ENCODE peak calls at places on chromosomes 11 and 22, in five cellular contexts. O is GM23338, J is prostate gland, A is ascending aorta, F is fibroblast of lung. S is an unnamed sample. For H3K27me3, the result is how much of the 10 kb centered on the place peaks cover.

GRCh38 chr11:62856333-62856910 is 17.0 kb upstream of the WDR74 start:
- DNase-seq in O (no peak), J (no peak), A (no peak), F (no peak), S (no peak)

GRCh38 chr11:1453611-1454386 is 32.8 kb downstream of the MOB2 start:
- DNase-seq in O (peak), J (peak), A (no peak), F (no peak), S (peak)

GRCh38 chr11:65917077-65917433 is 1.8 kb downstream of the C11orf68 start:
- DNase-seq in O (no peak), J (no peak), A (no peak), F (no peak), S (no peak)

GRCh38 chr22:17194213-17194612 is 25.0 kb downstream of the ADA2 start:
- DNase-seq in O (peak), J (no peak), A (no peak), F (no peak), S (no peak)

GRCh38 chr11:44316388-44317240 is 6.7 kb upstream of the ALX4 start:
- DNase-seq in O (peak), J (no peak), A (no peak), F (no peak), S (no peak)

GRCh38 chr11:75194147-75194546 is 43.2 kb downstream of the SLCO2B1 start:
- DNase-seq in O (no peak), J (no peak), A (no peak), F (no peak), S (no peak)

GRCh38 chr11:37967635-37968034 is 1369.6 kb upstream of the RAG2 start:
- DNase-seq in O (no peak), J (no peak), A (no peak), F (no peak), S (no peak)

GRCh38 chr22:44920183-44920582 is 89.6 kb downstream of the PHF21B start:
- DNase-seq in O (no peak), J (no peak), A (no peak), F (no peak), S (no peak)

GRCh38 chr11:85682330-85683305 is 3.4 kb downstream of the CCDC89 start:
- DNase-seq in O (no peak), J (peak), A (peak), F (peak), S (peak)

GRCh38 chr22:35312198-35313059 is 12.7 kb downstream of the TOM1 start:
- DNase-seq in O (no peak), J (no peak), A (peak), F (peak), S (peak)

GRCh38 chr11:10351768-10352641 is 47.1 kb downstream of the ADM start:
- DNase-seq in O (peak), J (no peak), A (peak), F (peak), S (no peak)

GRCh38 chr22:45318168-45318557 is 8.4 kb downstream of the FAM118A start:
- DNase-seq in O (peak), J (no peak), A (peak), F (peak), S (peak)

GRCh38 chr22:32880906-32881596 is 79.5 kb downstream of the TIMP3 start:
- DNase-seq in O (no peak), J (no peak), A (peak), F (peak), S (peak)

GRCh38 chr11:126390418-126390817 is 34.9 kb downstream of the ST3GAL4 start:
- DNase-seq in O (no peak), J (no peak), A (no peak), F (no peak), S (no peak)

GRCh38 chr11:64385953-64386704 is 27.2 kb downstream of the RPS6KA4 start:
- DNase-seq in O (no peak), J (no peak), A (no peak), F (peak), S (no peak)

GRCh38 chr11:133175111-133175510 is 357.2 kb downstream of the OPCML start:
- DNase-seq in O (no peak), J (no peak), A (no peak), F (no peak), S (no peak)

GRCh38 chr22:38982008-38982927 is at the start of gene APOBEC3B:
- DNase-seq in O (peak), J (peak), A (peak), F (peak), S (peak)

GRCh38 chr11:61174949-61175348 is 13.7 kb upstream of the VPS37C start:
- DNase-seq in O (no peak), J (no peak), A (peak), F (no peak), S (no peak)

GRCh38 chr11:43676933-43677332 is 3.6 kb upstream of the HSD17B12 start:
- DNase-seq in O (no peak), J (no peak), A (no peak), F (no peak), S (no peak)

GRCh38 chr11:120295110-120295509 is 30.0 kb upstream of the TLCD5 start:
- DNase-seq in O (no peak), J (no peak), A (no peak), F (peak), S (no peak)

GRCh38 chr11:72483412-72484186 is 49.3 kb upstream of the CLPB start:
- DNase-seq in O (no peak), J (peak), A (no peak), F (peak), S (no peak)

GRCh38 chr11:3939211-3939610 is 83.7 kb downstream of the STIM1 start:
- DNase-seq in O (no peak), J (no peak), A (no peak), F (peak), S (no peak)

GRCh38 chr22:25419247-25420113 is 145.0 kb upstream of the GRK3 start:
- DNase-seq in O (no peak), J (no peak), A (no peak), F (no peak), S (no peak)

GRCh38 chr22:46971141-46971775 is 208.8 kb downstream of the TBC1D22A start:
- DNase-seq in O (no peak), J (no peak), A (no peak), F (peak), S (no peak)

DNA sequence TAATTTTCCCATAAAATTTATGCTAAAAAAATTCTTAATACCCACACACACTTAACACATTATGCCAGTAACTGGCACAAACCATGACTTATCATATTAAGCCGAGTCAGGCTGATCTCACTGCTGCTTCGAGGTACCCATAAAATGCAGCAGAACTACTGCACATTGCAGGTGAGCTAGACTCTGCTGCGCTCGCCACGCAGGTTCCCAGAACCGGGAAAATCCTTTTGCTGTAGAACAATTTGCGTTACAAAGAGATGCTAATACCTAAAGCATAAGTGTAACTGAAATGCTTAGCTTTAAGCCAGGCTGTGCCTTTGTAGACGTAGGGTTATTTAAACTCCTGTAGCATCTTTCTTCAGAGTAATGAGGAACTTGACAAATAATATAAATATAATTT is 200.3 kb downstream of the MSANTD4 start:
- DNase-seq in O (peak), J (no peak), A (no peak), F (no peak), S (no peak)
- H3K4me3 ChIP-seq in O (peak), J (no peak), A (no peak), F (no peak), S (no peak)

DNA sequence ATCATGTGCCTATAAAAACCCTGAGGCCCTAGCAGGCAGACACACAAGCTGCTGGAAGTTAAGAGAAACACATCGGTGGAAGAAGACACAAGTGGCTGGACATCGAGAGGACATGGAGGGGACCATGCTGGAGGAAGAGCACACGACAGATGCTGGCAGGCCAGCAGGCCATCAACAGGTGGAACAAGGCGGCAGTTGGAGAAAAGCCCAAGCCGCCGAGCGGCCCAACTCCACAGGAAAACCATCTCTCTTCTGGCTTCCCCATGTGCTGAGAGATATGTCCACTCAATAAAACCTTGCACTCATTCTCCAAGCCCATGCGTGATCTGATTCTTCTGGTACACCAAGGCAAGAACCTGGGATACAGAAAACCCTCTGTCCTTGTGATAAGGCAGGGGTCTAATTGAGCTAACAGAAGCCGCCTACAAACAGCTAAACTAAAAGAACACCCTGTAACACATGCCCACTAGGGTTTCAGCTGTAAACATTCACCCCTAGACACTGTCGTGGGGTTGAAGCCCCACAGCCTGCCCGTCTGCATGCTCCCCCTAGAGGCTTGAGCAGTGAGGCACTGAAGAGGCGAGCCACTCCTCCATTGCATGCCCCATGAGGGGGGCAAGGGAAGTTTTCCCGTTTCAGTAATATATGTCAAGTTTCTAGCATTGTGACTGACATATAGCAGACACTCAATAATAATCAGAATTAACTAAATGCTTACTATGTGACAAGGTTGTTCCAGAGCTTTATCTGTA is 39.0 kb upstream of the MMP20 start:
- DNase-seq in O (peak), J (no peak), A (no peak), F (no peak), S (no peak)
- TF ChIP-seq CTCF in O (peak), J (no peak), A (no peak), F (no peak), S (peak)

DNA sequence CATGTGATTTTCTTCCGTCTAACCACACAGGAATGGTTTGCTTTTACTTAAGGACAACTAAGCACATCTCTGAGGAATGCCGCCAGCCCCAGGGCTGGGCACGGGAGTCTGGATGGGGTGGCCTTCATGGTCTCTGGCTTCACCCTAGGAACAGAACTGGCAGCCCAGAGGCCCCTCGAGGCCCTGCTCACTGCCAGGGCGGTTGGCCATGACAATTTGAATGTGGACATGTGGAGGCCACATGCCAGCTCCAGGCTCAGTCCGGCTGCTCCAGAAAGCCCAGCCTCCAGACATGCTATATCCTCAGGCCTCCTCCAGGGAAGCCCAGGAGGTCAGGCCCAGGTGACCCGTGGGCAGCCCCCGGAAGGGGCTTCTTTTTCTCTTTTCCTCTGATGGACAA is 84.0 kb upstream of the FGF3 start:
- DNase-seq in O (no peak), J (no peak), A (no peak), F (no peak), S (no peak)
- H3K27me3 ChIP-seq in O (under half), J (under half), A (under half), F (under half), S (under half)

GRCh38 chr11:96309643-96310017 is 33.4 kb downstream of the MAML2 start:
- DNase-seq in O (no peak), J (no peak), A (no peak), F (no peak), S (no peak)

GRCh38 chr11:96309001-96309642 is 33.9 kb downstream of the MAML2 start:
- DNase-seq in O (no peak), J (no peak), A (no peak), F (peak), S (no peak)

GRCh38 chr11:96306933-96307747 is 35.9 kb downstream of the MAML2 start:
- DNase-seq in O (peak), J (peak), A (peak), F (peak), S (no peak)

GRCh38 chr11:96306600-96306932 is 36.4 kb downstream of the MAML2 start:
- DNase-seq in O (no peak), J (no peak), A (no peak), F (no peak), S (no peak)

GRCh38 chr11:96307748-96308133 is 35.3 kb downstream of the MAML2 start:
- DNase-seq in O (no peak), J (no peak), A (no peak), F (peak), S (no peak)
- H3K4me3 ChIP-seq in O (peak), J (no peak), A (peak), F (peak), S (no peak)

DNA sequence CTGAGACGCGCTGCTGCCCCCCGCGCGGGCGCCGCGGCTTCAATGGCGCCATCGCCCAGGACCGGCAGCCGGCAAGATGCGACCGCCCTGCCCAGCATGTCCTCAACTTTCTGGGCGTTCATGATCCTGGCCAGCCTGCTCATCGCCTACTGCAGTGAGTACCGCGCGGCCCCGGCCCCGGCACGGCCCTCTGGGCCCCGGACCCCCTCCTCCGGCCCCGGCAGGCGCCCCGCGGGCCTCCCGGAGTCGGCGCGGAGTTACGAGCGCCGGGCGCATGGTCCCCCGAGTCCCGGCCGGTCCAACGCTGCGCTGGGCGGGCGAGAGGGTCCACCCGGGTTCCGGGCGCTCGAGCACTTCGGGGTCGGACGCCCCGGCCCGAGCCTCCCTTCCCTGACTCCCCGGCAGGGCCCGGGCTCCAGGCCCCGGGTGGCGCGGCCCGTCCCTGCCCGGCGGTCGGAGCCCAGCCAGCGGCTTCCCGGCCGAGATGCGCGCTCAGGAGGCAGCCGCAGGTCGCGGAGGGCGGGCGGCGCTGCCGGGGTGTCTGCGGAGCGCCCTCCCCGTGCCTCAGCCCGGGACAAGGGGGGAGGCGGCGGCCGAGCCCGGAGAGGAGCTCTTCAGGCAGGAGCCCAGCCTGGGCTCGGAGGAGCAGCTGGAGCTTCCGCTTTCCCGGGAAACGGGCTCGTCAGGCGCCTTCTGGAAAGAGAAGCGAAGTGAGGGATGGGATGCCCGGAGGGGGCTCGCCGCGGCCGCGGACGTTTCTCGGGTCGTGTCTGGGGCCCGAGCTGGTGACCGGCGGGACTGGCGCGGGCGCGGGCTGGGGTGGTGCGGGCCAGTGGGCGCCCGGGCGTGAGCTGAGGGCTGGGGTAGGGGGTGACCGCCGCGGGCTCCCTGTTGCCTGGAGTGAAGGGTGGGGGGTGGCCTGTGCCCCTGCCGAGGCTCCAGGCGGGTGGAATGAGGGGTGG is 1337.8 kb downstream of the BRD1 start:
- DNase-seq in O (no peak), J (no peak), A (peak), F (peak), S (no peak)
- TF ChIP-seq CTCF in O (no peak), J (no peak), A (no peak), F (no peak), S (no peak)

GRCh38 chr11:420054-420910 is 5.5 kb upstream of the SIGIRR start:
- DNase-seq in O (peak), J (no peak), A (no peak), F (no peak), S (no peak)
- H3K27me3 ChIP-seq in O (under half), J (under half), A (under half), F (under half), S (under half)

GRCh38 chr11:82732734-82733443 is 775 bp downstream of the FAM181B start:
- DNase-seq in O (peak), J (no peak), A (no peak), F (no peak), S (peak)
- H3K4me3 ChIP-seq in O (peak), J (peak), A (peak), F (peak), S (peak)